ENCODE peak calls at places on chromosome 2, in four cellular contexts. J, F, U and Y are unnamed samples.

GRCh38 chr2:86290596-86291327 is 46.7 kb downstream of the REEP1 start:
- DNase-seq in J (no peak), F (no peak), U (no peak), Y (no peak)

GRCh38 chr2:9268310-9269081 is 61.9 kb downstream of the ASAP2 start:
- DNase-seq in J (no peak), F (no peak), U (no peak), Y (no peak)

GRCh38 chr2:46198931-46199330 is 98.3 kb upstream of the EPAS1 start:
- DNase-seq in J (no peak), F (no peak), U (no peak), Y (no peak)

GRCh38 chr2:10557506-10558265 is 109.6 kb upstream of the ODC1 start:
- DNase-seq in J (no peak), F (no peak), U (no peak), Y (no peak)

GRCh38 chr2:62363166-62363565 is 142.8 kb downstream of the TMEM17 start:
- DNase-seq in J (no peak), F (no peak), U (no peak), Y (peak)

GRCh38 chr2:239328306-239329191 is 72.3 kb downstream of the HDAC4 start:
- DNase-seq in J (peak), F (peak), U (peak), Y (no peak)

GRCh38 chr2:113877651-113878594 is 12.0 kb upstream of the ACTR3 start:
- DNase-seq in J (no peak), F (peak), U (no peak), Y (no peak)

GRCh38 chr2:138602166-138602460 is 100.5 kb downstream of the SPOPL start:
- DNase-seq in J (no peak), F (no peak), U (no peak), Y (no peak)

GRCh38 chr2:38462121-38462634 is 85.1 kb upstream of the ATL2 start:
- DNase-seq in J (no peak), F (peak), U (no peak), Y (no peak)

GRCh38 chr2:139000087-139000486 is 219.9 kb upstream of the NXPH2 start:
- DNase-seq in J (no peak), F (peak), U (no peak), Y (no peak)

GRCh38 chr2:221178139-221178538 is 394.0 kb downstream of the EPHA4 start:
- DNase-seq in J (no peak), F (no peak), U (no peak), Y (no peak)

GRCh38 chr2:199465988-199466703 is 8.4 kb upstream of the SATB2 start:
- DNase-seq in J (peak), F (no peak), U (no peak), Y (no peak)

GRCh38 chr2:144946263-144946662 is 426.3 kb upstream of the ZEB2 start:
- DNase-seq in J (no peak), F (peak), U (no peak), Y (no peak)

GRCh38 chr2:234620018-234620417 is 123.1 kb upstream of the ARL4C start:
- DNase-seq in J (no peak), F (peak), U (no peak), Y (no peak)

GRCh38 chr2:154565433-154565832 is 133.1 kb upstream of the KCNJ3 start:
- DNase-seq in J (no peak), F (no peak), U (no peak), Y (no peak)

GRCh38 chr2:233083782-233084181 is 23.6 kb downstream of the INPP5D start:
- DNase-seq in J (no peak), F (no peak), U (no peak), Y (no peak)

GRCh38 chr2:75655861-75656260 is 9.3 kb downstream of the MRPL19 start:
- DNase-seq in J (no peak), F (no peak), U (no peak), Y (no peak)

GRCh38 chr2:237865623-237866041 is 6.2 kb downstream of the RAMP1 start:
- DNase-seq in J (no peak), F (no peak), U (no peak), Y (no peak)
- TF ChIP-seq CTCF in J (peak), F (peak), U (no peak), Y (no peak)

DNA sequence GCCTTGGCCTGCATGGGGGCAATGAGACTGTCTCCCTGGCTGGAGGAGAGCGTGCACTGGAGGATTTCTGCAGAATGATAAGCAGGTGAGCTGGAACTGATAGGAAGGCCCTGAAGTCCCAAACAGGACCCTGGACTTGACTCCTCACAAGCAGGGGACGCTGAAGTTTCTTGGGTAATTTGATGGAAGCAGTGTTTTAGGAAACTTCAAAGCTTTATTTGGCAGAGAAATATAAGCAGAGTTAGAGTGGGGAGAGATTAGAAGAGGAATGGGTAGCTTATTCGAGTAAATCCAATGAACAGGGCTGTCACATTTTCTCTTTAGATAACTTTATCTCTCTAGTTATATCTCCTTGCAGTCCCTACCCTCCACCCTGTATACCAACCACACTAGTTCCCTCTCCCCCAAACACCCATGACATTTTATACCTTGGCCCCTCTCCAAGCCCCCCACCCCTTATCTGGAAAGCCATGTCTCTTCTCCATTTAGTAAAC is 73.6 kb upstream of the IGFBP5 start:
- DNase-seq in J (no peak), F (no peak), U (no peak), Y (no peak)
- TF ChIP-seq CTCF in J (no peak), F (no peak), U (no peak), Y (no peak)

GRCh38 chr2:99618579-99619097 is 128.8 kb upstream of the REV1 start:
- DNase-seq in J (no peak), F (no peak), U (no peak), Y (no peak)

GRCh38 chr2:99613992-99614391 is 124.2 kb upstream of the REV1 start:
- DNase-seq in J (no peak), F (peak), U (no peak), Y (no peak)

GRCh38 chr2:99617811-99618210 is 128.0 kb upstream of the REV1 start:
- DNase-seq in J (no peak), F (no peak), U (no peak), Y (no peak)

GRCh38 chr2:99611786-99612185 is 122.0 kb upstream of the REV1 start:
- DNase-seq in J (no peak), F (no peak), U (no peak), Y (no peak)

GRCh38 chr2:99615247-99615771 is 125.5 kb upstream of the REV1 start:
- DNase-seq in J (peak), F (no peak), U (no peak), Y (no peak)
- TF ChIP-seq CTCF in J (peak), F (peak), U (no peak), Y (no peak)

GRCh38 chr2:10222-10875 is 36.0 kb downstream of the FAM110C start:
- DNase-seq in J (peak), F (peak), U (no peak), Y (no peak)

GRCh38 chr2:11248-11941 is 34.9 kb downstream of the FAM110C start:
- DNase-seq in J (peak), F (peak), U (peak), Y (no peak)
- TF ChIP-seq CTCF in J (peak), F (peak), U (peak), Y (peak)

DNA sequence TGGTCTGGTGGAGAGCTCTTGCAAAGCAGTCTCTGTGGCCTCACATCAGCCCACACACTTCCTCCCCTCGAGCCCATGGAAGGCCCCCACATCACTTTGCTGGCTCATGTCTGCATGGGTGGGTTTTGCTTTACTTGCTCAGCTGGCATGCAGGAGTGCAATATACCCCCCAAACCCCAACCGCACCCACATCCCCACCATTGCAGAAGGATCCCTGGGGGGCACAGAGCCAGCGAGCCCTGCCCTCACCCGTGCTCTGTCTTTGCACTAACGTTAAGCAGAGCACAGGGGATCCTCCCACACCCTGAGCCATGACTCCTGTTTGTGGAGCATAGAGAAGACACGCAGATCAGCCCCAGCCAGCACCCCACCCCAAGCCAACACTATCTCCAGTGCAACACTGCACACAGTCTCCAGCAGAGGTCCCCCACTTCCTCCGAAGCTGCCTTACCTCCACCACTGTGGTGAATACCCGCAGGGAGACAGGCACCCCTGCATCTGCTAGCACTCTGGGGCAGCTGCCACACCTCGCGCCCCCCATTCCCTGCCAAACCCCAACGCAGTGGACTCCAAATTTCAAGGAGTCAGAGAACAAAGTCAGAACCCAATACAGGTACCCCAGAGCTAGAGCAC is 177.8 kb upstream of the RGPD4 start:
- DNase-seq in J (peak), F (no peak), U (no peak), Y (no peak)
- TF ChIP-seq CTCF in J (peak), F (no peak), U (no peak), Y (no peak)

DNA sequence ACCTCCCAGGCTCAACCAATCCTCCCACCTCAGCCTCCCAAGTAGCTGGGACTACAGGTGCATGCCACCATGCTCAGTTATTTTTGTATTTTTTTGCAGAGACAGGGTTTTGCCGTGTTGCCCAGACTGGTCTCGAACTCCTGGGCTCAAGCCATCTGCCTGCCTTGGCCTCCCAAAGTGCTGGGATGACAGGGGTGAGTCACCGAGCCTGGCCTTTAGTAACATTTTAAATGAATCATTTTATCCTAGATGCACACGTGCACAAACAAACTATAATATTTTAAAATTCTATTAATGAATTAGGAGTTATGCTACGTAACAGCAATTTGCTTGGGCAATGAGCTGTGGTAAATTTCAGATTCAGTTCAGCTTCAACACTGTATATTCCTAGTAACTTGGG is 862.5 kb upstream of the ID2 start:
- DNase-seq in J (no peak), F (no peak), U (no peak), Y (no peak)
- TF ChIP-seq CTCF in J (no peak), F (no peak), U (no peak), Y (no peak)

GRCh38 chr2:44244135-44244871 is 31.0 kb upstream of the SLC3A1 start:
- DNase-seq in J (peak), F (peak), U (peak), Y (peak)
- TF ChIP-seq CTCF in J (peak), F (peak), U (peak), Y (no peak)

DNA sequence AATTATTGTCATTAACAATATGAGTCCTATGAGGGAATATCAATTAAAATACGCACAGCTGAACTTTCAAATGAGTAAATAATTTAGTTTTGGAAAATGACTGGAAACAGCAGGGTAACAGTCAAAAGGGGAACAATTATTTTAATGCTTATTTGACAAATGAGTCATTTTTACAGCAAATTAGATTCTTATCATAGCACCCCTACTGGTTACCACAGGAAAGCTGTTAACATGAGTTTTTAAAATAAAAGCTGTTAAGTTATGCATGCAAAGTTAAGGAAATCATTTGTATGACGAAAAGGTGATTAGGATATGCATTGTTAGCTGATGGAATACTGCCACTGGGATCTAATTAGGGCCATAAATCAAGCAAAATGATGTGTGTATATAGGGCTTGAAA is 435.1 kb upstream of the MEIS1 start:
- DNase-seq in J (no peak), F (no peak), U (no peak), Y (no peak)
- TF ChIP-seq CTCF in J (peak), F (no peak), U (no peak), Y (no peak)

DNA sequence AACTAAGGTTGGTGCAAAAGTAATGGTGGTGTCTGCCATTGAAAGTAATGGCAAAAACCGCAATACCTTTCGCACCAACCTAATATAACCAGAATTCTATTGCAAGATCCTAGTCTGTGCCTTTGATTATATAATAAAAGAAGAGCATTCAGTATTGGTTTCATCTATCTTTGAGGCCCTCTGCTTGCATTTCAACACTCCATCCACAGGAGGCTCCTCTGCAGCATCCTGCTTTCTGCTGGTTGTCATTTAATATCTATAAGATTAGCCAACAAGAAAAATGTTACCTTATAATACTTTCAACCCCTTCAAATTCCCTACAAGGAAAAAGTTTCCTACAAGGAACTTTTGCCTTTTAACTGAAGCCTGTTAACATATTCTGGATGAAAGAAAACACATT is 139.2 kb downstream of the CDCA7 start:
- DNase-seq in J (no peak), F (no peak), U (no peak), Y (no peak)
- TF ChIP-seq CTCF in J (peak), F (no peak), U (no peak), Y (no peak)